ENCODE peak calls at places on chromosomes 6 and 20, in nine cellular contexts. One of them, this sample, is unnamed.

GRCh38 chr20:34952676-34953075 is 2.9 kb downstream of the GSS start:
- DNase-seq in neural progenitor cell: no peak
- DNase-seq in NB4: no peak
- DNase-seq in left lung: no peak
- DNase-seq in kidney epithelial cell: no peak
- DNase-seq in mammary epithelial cell: no peak
- DNase-seq in astrocyte of the cerebellum: peak
- DNase-seq in CD8-positive, alpha-beta T cell: no peak
- DNase-seq in heart left ventricle: no peak
- DNase-seq in this sample: peak

GRCh38 chr6:154651656-154652055 is 81.6 kb upstream of the SCAF8 start:
- DNase-seq in mammary epithelial cell: peak
- DNase-seq in NB4: no peak
- DNase-seq in kidney epithelial cell: no peak
- DNase-seq in CD8-positive, alpha-beta T cell: no peak
- DNase-seq in left lung: no peak
- DNase-seq in neural progenitor cell: no peak
- DNase-seq in astrocyte of the cerebellum: no peak
- DNase-seq in heart left ventricle: no peak
- DNase-seq in this sample: no peak

GRCh38 chr6:148313483-148313882 is 29.2 kb upstream of the SASH1 start:
- DNase-seq in NB4: no peak
- DNase-seq in CD8-positive, alpha-beta T cell: no peak
- DNase-seq in neural progenitor cell: no peak
- DNase-seq in mammary epithelial cell: no peak
- DNase-seq in left lung: no peak
- DNase-seq in kidney epithelial cell: no peak
- DNase-seq in astrocyte of the cerebellum: no peak
- DNase-seq in heart left ventricle: no peak
- DNase-seq in this sample: no peak

GRCh38 chr6:53333439-53334408 is 15.0 kb downstream of the ELOVL5 start:
- DNase-seq in heart left ventricle: no peak
- DNase-seq in CD8-positive, alpha-beta T cell: no peak
- DNase-seq in neural progenitor cell: no peak
- DNase-seq in left lung: no peak
- DNase-seq in kidney epithelial cell: no peak
- DNase-seq in NB4: no peak
- DNase-seq in mammary epithelial cell: no peak
- DNase-seq in astrocyte of the cerebellum: no peak
- DNase-seq in this sample: no peak

GRCh38 chr6:16383607-16384206 is 145.3 kb downstream of the GMPR start:
- DNase-seq in CD8-positive, alpha-beta T cell: no peak
- DNase-seq in neural progenitor cell: no peak
- DNase-seq in left lung: no peak
- DNase-seq in mammary epithelial cell: no peak
- DNase-seq in NB4: no peak
- DNase-seq in kidney epithelial cell: no peak
- DNase-seq in heart left ventricle: no peak
- DNase-seq in astrocyte of the cerebellum: no peak
- DNase-seq in this sample: no peak

GRCh38 chr6:130524552-130524951 is 158.7 kb downstream of the TMEM200A start:
- DNase-seq in kidney epithelial cell: no peak
- DNase-seq in heart left ventricle: no peak
- DNase-seq in NB4: no peak
- DNase-seq in neural progenitor cell: peak
- DNase-seq in mammary epithelial cell: no peak
- DNase-seq in astrocyte of the cerebellum: no peak
- DNase-seq in CD8-positive, alpha-beta T cell: no peak
- DNase-seq in left lung: no peak
- DNase-seq in this sample: no peak

GRCh38 chr6:73774311-73774766 is 78.3 kb downstream of the CD109 start:
- DNase-seq in heart left ventricle: peak
- DNase-seq in CD8-positive, alpha-beta T cell: no peak
- DNase-seq in left lung: no peak
- DNase-seq in mammary epithelial cell: peak
- DNase-seq in neural progenitor cell: no peak
- DNase-seq in kidney epithelial cell: peak
- DNase-seq in NB4: peak
- DNase-seq in astrocyte of the cerebellum: peak
- DNase-seq in this sample: no peak

GRCh38 chr20:36802326-36803223 is 29.0 kb upstream of the DSN1 start:
- DNase-seq in left lung: no peak
- DNase-seq in NB4: peak
- DNase-seq in mammary epithelial cell: peak
- DNase-seq in kidney epithelial cell: no peak
- DNase-seq in CD8-positive, alpha-beta T cell: no peak
- DNase-seq in neural progenitor cell: no peak
- DNase-seq in heart left ventricle: no peak
- DNase-seq in astrocyte of the cerebellum: peak
- DNase-seq in this sample: no peak

GRCh38 chr20:58131111-58131510 is 97.3 kb downstream of the ANKRD60 start:
- DNase-seq in NB4: no peak
- DNase-seq in CD8-positive, alpha-beta T cell: no peak
- DNase-seq in mammary epithelial cell: no peak
- DNase-seq in kidney epithelial cell: no peak
- DNase-seq in heart left ventricle: no peak
- DNase-seq in neural progenitor cell: peak
- DNase-seq in astrocyte of the cerebellum: peak
- DNase-seq in left lung: no peak
- DNase-seq in this sample: no peak

GRCh38 chr6:159483259-159483658 is 209.8 kb downstream of the SOD2 start:
- DNase-seq in heart left ventricle: no peak
- DNase-seq in left lung: no peak
- DNase-seq in CD8-positive, alpha-beta T cell: no peak
- DNase-seq in mammary epithelial cell: no peak
- DNase-seq in kidney epithelial cell: no peak
- DNase-seq in neural progenitor cell: no peak
- DNase-seq in NB4: no peak
- DNase-seq in astrocyte of the cerebellum: no peak
- DNase-seq in this sample: no peak

GRCh38 chr20:16007978-16008377 is 565.3 kb downstream of the KIF16B start:
- DNase-seq in left lung: no peak
- DNase-seq in CD8-positive, alpha-beta T cell: no peak
- DNase-seq in neural progenitor cell: peak
- DNase-seq in heart left ventricle: no peak
- DNase-seq in kidney epithelial cell: no peak
- DNase-seq in mammary epithelial cell: no peak
- DNase-seq in astrocyte of the cerebellum: no peak
- DNase-seq in NB4: peak
- DNase-seq in this sample: no peak

GRCh38 chr6:136035378-136036070 is 184.0 kb downstream of the PDE7B start:
- DNase-seq in kidney epithelial cell: no peak
- DNase-seq in astrocyte of the cerebellum: no peak
- DNase-seq in left lung: no peak
- DNase-seq in CD8-positive, alpha-beta T cell: no peak
- DNase-seq in heart left ventricle: peak
- DNase-seq in mammary epithelial cell: no peak
- DNase-seq in NB4: no peak
- DNase-seq in neural progenitor cell: no peak
- DNase-seq in this sample: no peak

GRCh38 chr20:11454966-11455799 is 462.5 kb upstream of the BTBD3 start:
- DNase-seq in mammary epithelial cell: peak
- DNase-seq in CD8-positive, alpha-beta T cell: no peak
- DNase-seq in NB4: no peak
- DNase-seq in astrocyte of the cerebellum: peak
- DNase-seq in left lung: no peak
- DNase-seq in kidney epithelial cell: peak
- DNase-seq in neural progenitor cell: no peak
- DNase-seq in heart left ventricle: peak
- DNase-seq in this sample: peak

GRCh38 chr6:163260911-163261310 is 153.6 kb upstream of the QKI start:
- DNase-seq in kidney epithelial cell: no peak
- DNase-seq in heart left ventricle: no peak
- DNase-seq in astrocyte of the cerebellum: no peak
- DNase-seq in CD8-positive, alpha-beta T cell: no peak
- DNase-seq in NB4: no peak
- DNase-seq in left lung: no peak
- DNase-seq in neural progenitor cell: peak
- DNase-seq in mammary epithelial cell: no peak
- DNase-seq in this sample: no peak

GRCh38 chr6:74415056-74415455 is 719.1 kb downstream of the CD109 start:
- DNase-seq in astrocyte of the cerebellum: no peak
- DNase-seq in left lung: no peak
- DNase-seq in NB4: no peak
- DNase-seq in mammary epithelial cell: no peak
- DNase-seq in neural progenitor cell: no peak
- DNase-seq in heart left ventricle: no peak
- DNase-seq in kidney epithelial cell: no peak
- DNase-seq in CD8-positive, alpha-beta T cell: no peak
- DNase-seq in this sample: no peak

GRCh38 chr6:32167154-32167760 is 2.9 kb downstream of the EGFL8 start:
- DNase-seq in NB4: no peak
- DNase-seq in CD8-positive, alpha-beta T cell: no peak
- DNase-seq in mammary epithelial cell: no peak
- DNase-seq in heart left ventricle: no peak
- DNase-seq in kidney epithelial cell: no peak
- DNase-seq in astrocyte of the cerebellum: no peak
- DNase-seq in neural progenitor cell: no peak
- DNase-seq in left lung: no peak
- DNase-seq in this sample: no peak

GRCh38 chr6:157405986-157406385 is 25.0 kb downstream of the ZDHHC14 start:
- DNase-seq in neural progenitor cell: no peak
- DNase-seq in CD8-positive, alpha-beta T cell: no peak
- DNase-seq in heart left ventricle: no peak
- DNase-seq in NB4: no peak
- DNase-seq in mammary epithelial cell: peak
- DNase-seq in left lung: no peak
- DNase-seq in kidney epithelial cell: no peak
- DNase-seq in astrocyte of the cerebellum: no peak
- DNase-seq in this sample: no peak

GRCh38 chr6:133392641-133393040 is 151.5 kb downstream of the EYA4 start:
- DNase-seq in mammary epithelial cell: no peak
- DNase-seq in kidney epithelial cell: no peak
- DNase-seq in left lung: no peak
- DNase-seq in neural progenitor cell: no peak
- DNase-seq in NB4: no peak
- DNase-seq in heart left ventricle: no peak
- DNase-seq in astrocyte of the cerebellum: peak
- DNase-seq in CD8-positive, alpha-beta T cell: no peak
- DNase-seq in this sample: no peak

GRCh38 chr6:125957845-125958244 is 1.3 kb downstream of the HINT3 start:
- DNase-seq in astrocyte of the cerebellum: no peak
- DNase-seq in heart left ventricle: no peak
- DNase-seq in mammary epithelial cell: peak
- DNase-seq in NB4: peak
- DNase-seq in neural progenitor cell: no peak
- DNase-seq in CD8-positive, alpha-beta T cell: no peak
- DNase-seq in kidney epithelial cell: peak
- DNase-seq in left lung: peak
- DNase-seq in this sample: no peak

GRCh38 chr6:74597266-74597665 is 608.6 kb downstream of the COL12A1 start:
- DNase-seq in neural progenitor cell: no peak
- DNase-seq in heart left ventricle: no peak
- DNase-seq in astrocyte of the cerebellum: no peak
- DNase-seq in left lung: no peak
- DNase-seq in mammary epithelial cell: peak
- DNase-seq in kidney epithelial cell: no peak
- DNase-seq in CD8-positive, alpha-beta T cell: no peak
- DNase-seq in NB4: no peak
- DNase-seq in this sample: no peak

GRCh38 chr6:121733216-121733615 is 297.8 kb downstream of the GJA1 start:
- DNase-seq in left lung: no peak
- DNase-seq in mammary epithelial cell: no peak
- DNase-seq in heart left ventricle: no peak
- DNase-seq in CD8-positive, alpha-beta T cell: no peak
- DNase-seq in NB4: no peak
- DNase-seq in astrocyte of the cerebellum: peak
- DNase-seq in neural progenitor cell: no peak
- DNase-seq in kidney epithelial cell: no peak
- DNase-seq in this sample: no peak

DNA sequence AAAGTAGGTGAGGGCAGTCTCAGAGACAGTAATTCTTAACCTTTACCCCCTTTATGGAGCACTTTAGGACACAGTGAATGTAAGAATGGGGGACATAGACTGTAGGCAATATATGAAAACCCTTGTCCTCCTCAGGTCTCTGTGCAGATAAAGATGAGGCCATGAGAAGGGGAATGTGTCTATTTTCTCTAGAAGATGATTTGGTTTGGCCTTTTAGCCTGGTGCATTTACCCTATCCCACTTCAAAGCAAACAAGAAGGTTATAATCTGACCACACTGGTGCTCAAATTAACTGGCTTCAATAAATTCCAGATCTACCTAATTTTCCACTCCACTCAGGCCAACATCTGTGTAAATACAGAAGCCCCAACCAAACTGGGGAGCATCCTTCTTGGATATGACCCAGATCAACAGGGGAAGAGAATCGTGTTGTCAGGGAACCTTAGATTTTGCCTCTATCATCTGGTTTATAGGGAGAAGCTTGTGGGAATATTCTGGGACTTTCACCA is 42.4 kb downstream of the RIPOR2 start:
- DNase-seq in kidney epithelial cell: no peak
- DNase-seq in CD8-positive, alpha-beta T cell: no peak
- DNase-seq in NB4: no peak
- DNase-seq in left lung: no peak
- DNase-seq in astrocyte of the cerebellum: no peak
- DNase-seq in heart left ventricle: no peak
- DNase-seq in neural progenitor cell: no peak
- DNase-seq in mammary epithelial cell: no peak
- DNase-seq in this sample: no peak
- H3K4me3 ChIP-seq in kidney epithelial cell: no peak
- H3K4me3 ChIP-seq in CD8-positive, alpha-beta T cell: no peak
- H3K4me3 ChIP-seq in NB4: no peak
- H3K4me3 ChIP-seq in left lung: no peak
- H3K4me3 ChIP-seq in astrocyte of the cerebellum: no peak
- H3K4me3 ChIP-seq in heart left ventricle: no peak
- H3K4me3 ChIP-seq in neural progenitor cell: no peak
- H3K4me3 ChIP-seq in mammary epithelial cell: no peak
- H3K4me3 ChIP-seq in this sample: no peak

GRCh38 chr6:127342946-127343752 is at the start of gene ECHDC1:
- DNase-seq in left lung: peak
- DNase-seq in NB4: peak
- DNase-seq in astrocyte of the cerebellum: no peak
- DNase-seq in CD8-positive, alpha-beta T cell: peak
- DNase-seq in heart left ventricle: peak
- DNase-seq in kidney epithelial cell: no peak
- DNase-seq in neural progenitor cell: peak
- DNase-seq in mammary epithelial cell: peak
- DNase-seq in this sample: no peak
- TF ChIP-seq CTCF in left lung: no peak
- TF ChIP-seq CTCF in NB4: no peak
- TF ChIP-seq CTCF in astrocyte of the cerebellum: no peak
- TF ChIP-seq CTCF in CD8-positive, alpha-beta T cell: no peak
- TF ChIP-seq CTCF in heart left ventricle: peak
- TF ChIP-seq CTCF in kidney epithelial cell: no peak
- TF ChIP-seq CTCF in neural progenitor cell: no peak
- TF ChIP-seq CTCF in mammary epithelial cell: no peak
- TF ChIP-seq CTCF in this sample: no peak

GRCh38 chr20:20312562-20312961 is 55.3 kb upstream of the INSM1 start:
- DNase-seq in NB4: no peak
- DNase-seq in heart left ventricle: no peak
- DNase-seq in neural progenitor cell: no peak
- DNase-seq in left lung: no peak
- DNase-seq in astrocyte of the cerebellum: no peak
- DNase-seq in kidney epithelial cell: no peak
- DNase-seq in mammary epithelial cell: no peak
- DNase-seq in CD8-positive, alpha-beta T cell: no peak
- DNase-seq in this sample: no peak
- H3K4me3 ChIP-seq in NB4: no peak
- H3K4me3 ChIP-seq in heart left ventricle: no peak
- H3K4me3 ChIP-seq in neural progenitor cell: no peak
- H3K4me3 ChIP-seq in left lung: no peak
- H3K4me3 ChIP-seq in astrocyte of the cerebellum: no peak
- H3K4me3 ChIP-seq in kidney epithelial cell: no peak
- H3K4me3 ChIP-seq in mammary epithelial cell: no peak
- H3K4me3 ChIP-seq in CD8-positive, alpha-beta T cell: no peak
- H3K4me3 ChIP-seq in this sample: no peak

GRCh38 chr6:114523508-114523907 is 180.7 kb upstream of the HS3ST5 start:
- DNase-seq in NB4: no peak
- DNase-seq in CD8-positive, alpha-beta T cell: no peak
- DNase-seq in neural progenitor cell: no peak
- DNase-seq in mammary epithelial cell: no peak
- DNase-seq in kidney epithelial cell: no peak
- DNase-seq in left lung: no peak
- DNase-seq in astrocyte of the cerebellum: no peak
- DNase-seq in heart left ventricle: no peak
- DNase-seq in this sample: no peak
- TF ChIP-seq CTCF in NB4: no peak
- TF ChIP-seq CTCF in CD8-positive, alpha-beta T cell: no peak
- TF ChIP-seq CTCF in neural progenitor cell: no peak
- TF ChIP-seq CTCF in mammary epithelial cell: no peak
- TF ChIP-seq CTCF in kidney epithelial cell: no peak
- TF ChIP-seq CTCF in left lung: no peak
- TF ChIP-seq CTCF in astrocyte of the cerebellum: no peak
- TF ChIP-seq CTCF in heart left ventricle: no peak
- TF ChIP-seq CTCF in this sample: no peak